ENCODE peak calls at places on chromosome 13, in six cellular contexts. S, C, M, I, F and U are unnamed samples.
A peak's percentile ranks its signal among the peaks of the same experiment; 100 is the strongest.

GRCh38 chr13:52395704-52396103 is 10.3 kb downstream of the THSD1 start:
- DNase-seq in S (no peak), C (no peak), M (no peak), I (no peak), F (no peak), U (no peak)

GRCh38 chr13:32471187-32471922 is 43.4 kb upstream of the N4BP2L1 start:
- DNase-seq in S (no peak), C (peak; percentile 74), M (no peak), I (peak; percentile 76), F (no peak), U (peak; percentile 71)

GRCh38 chr13:23934481-23934880 is 37.2 kb upstream of the C1QTNF9B start:
- DNase-seq in S (peak; percentile 54), C (peak; percentile 45), M (no peak), I (no peak), F (no peak), U (no peak)

GRCh38 chr13:41613984-41614581 is 156.7 kb downstream of the RGCC start:
- DNase-seq in S (peak; percentile 92), C (peak; percentile 95), M (peak; percentile 33), I (no peak), F (peak; percentile 46), U (peak; percentile 97)

GRCh38 chr13:43087960-43088580 is 64.7 kb downstream of the DNAJC15 start:
- DNase-seq in S (peak; percentile 34), C (no peak), M (no peak), I (no peak), F (no peak), U (peak; percentile 75)

GRCh38 chr13:97386832-97387486 is 47.0 kb upstream of the RAP2A start:
- DNase-seq in S (no peak), C (peak; percentile 5), M (no peak), I (no peak), F (peak; percentile 45), U (no peak)

GRCh38 chr13:99911069-99911964 is 60.2 kb downstream of the ZIC5 start:
- DNase-seq in S (no peak), C (no peak), M (no peak), I (no peak), F (no peak), U (no peak)

GRCh38 chr13:50365683-50366391 is 350.6 kb downstream of the KCNRG start:
- DNase-seq in S (no peak), C (peak; percentile 13), M (peak; percentile 13), I (no peak), F (no peak), U (no peak)

GRCh38 chr13:32902898-32903297 is 113.3 kb upstream of the KL start:
- DNase-seq in S (peak; percentile 49), C (peak; percentile 81), M (no peak), I (no peak), F (peak; percentile 21), U (no peak)

GRCh38 chr13:90576067-90576466 is 771.4 kb upstream of the MIR17HG start:
- DNase-seq in S (no peak), C (no peak), M (no peak), I (no peak), F (no peak), U (no peak)

GRCh38 chr13:99150575-99151370 is 49.9 kb upstream of the UBAC2 start:
- DNase-seq in S (peak; percentile 63), C (peak; percentile 80), M (no peak), I (no peak), F (peak; percentile 24), U (peak; percentile 85)

GRCh38 chr13:88717946-88718345 is 1046.8 kb downstream of the SLITRK5 start:
- DNase-seq in S (no peak), C (no peak), M (no peak), I (no peak), F (no peak), U (no peak)

GRCh38 chr13:52786747-52787146 is 47.1 kb upstream of the CNMD start:
- DNase-seq in S (no peak), C (no peak), M (no peak), I (no peak), F (no peak), U (no peak)

GRCh38 chr13:51674276-51674675 is 90.0 kb downstream of the WDFY2 start:
- DNase-seq in S (no peak), C (no peak), M (peak; percentile 49), I (no peak), F (no peak), U (no peak)

GRCh38 chr13:39202746-39203145 is 164.5 kb downstream of the NHLRC3 start:
- DNase-seq in S (no peak), C (no peak), M (no peak), I (no peak), F (no peak), U (no peak)

GRCh38 chr13:67023088-67023893 is 206.8 kb downstream of the PCDH9 start:
- DNase-seq in S (peak; percentile 96), C (peak; percentile 98), M (no peak), I (no peak), F (no peak), U (peak; percentile 24)

GRCh38 chr13:60583911-60584753 is 187.1 kb downstream of the TDRD3 start:
- DNase-seq in S (peak; percentile 86), C (peak; percentile 94), M (no peak), I (no peak), F (peak; percentile 14), U (peak; percentile 73)

GRCh38 chr13:46015374-46015773 is 37.2 kb downstream of the ZC3H13 start:
- DNase-seq in S (no peak), C (peak; percentile 12), M (no peak), I (no peak), F (no peak), U (peak; percentile 39)

GRCh38 chr13:98471895-98472294 is 105.0 kb downstream of the STK24 start:
- DNase-seq in S (no peak), C (no peak), M (no peak), I (no peak), F (no peak), U (no peak)

DNA sequence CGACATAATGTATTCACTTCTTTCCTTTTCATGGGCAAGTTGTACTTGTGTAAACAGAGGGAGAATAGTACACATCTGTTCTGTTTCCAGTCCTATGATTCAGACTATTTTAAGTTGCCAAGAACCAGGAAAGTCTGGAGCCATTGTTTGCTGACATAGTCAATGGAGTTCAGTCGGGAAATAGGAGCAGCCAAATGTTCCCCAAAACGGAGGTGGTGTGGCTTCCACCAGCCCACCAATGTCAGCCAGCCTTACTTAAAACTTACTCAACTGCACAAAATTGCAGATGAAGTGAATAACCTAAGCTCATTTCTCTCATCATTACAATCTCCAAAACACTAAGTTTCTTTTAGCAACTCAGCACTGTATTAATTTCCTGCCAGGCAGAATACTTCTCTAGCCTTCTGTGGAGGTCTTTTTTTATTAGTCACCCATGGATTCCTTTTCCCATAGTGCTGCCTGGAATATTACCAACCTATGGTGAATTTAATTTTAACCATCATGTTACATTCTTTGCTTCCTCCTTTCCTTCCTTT is 22.3 kb upstream of the CSNK1A1L start:
- DNase-seq in S (peak; percentile 95), C (peak; percentile 98), M (no peak), I (no peak), F (no peak), U (peak; percentile 68)
- H3K4me3 ChIP-seq in S (no peak overlapping the region), C (no peak overlapping the region), M (no peak overlapping the region), I (no peak overlapping the region), F (no peak overlapping the region), U (no peak overlapping the region)

GRCh38 chr13:113547248-113547971 is 37.1 kb upstream of the TFDP1 start:
- DNase-seq in S (peak; percentile 68), C (peak; percentile 84), M (no peak), I (no peak), F (no peak), U (peak; percentile 30)

GRCh38 chr13:113545455-113545930 is 39.1 kb upstream of the TFDP1 start:
- DNase-seq in S (peak; percentile 29), C (peak; percentile 37), M (no peak), I (no peak), F (no peak), U (peak; percentile 65)

GRCh38 chr13:113545931-113546516 is 38.5 kb upstream of the TFDP1 start:
- DNase-seq in S (no peak), C (no peak), M (no peak), I (no peak), F (no peak), U (no peak)

GRCh38 chr13:113548171-113548641 is 36.3 kb upstream of the TFDP1 start:
- DNase-seq in S (peak; percentile 75), C (peak; percentile 85), M (no peak), I (no peak), F (no peak), U (peak; percentile 62)

DNA sequence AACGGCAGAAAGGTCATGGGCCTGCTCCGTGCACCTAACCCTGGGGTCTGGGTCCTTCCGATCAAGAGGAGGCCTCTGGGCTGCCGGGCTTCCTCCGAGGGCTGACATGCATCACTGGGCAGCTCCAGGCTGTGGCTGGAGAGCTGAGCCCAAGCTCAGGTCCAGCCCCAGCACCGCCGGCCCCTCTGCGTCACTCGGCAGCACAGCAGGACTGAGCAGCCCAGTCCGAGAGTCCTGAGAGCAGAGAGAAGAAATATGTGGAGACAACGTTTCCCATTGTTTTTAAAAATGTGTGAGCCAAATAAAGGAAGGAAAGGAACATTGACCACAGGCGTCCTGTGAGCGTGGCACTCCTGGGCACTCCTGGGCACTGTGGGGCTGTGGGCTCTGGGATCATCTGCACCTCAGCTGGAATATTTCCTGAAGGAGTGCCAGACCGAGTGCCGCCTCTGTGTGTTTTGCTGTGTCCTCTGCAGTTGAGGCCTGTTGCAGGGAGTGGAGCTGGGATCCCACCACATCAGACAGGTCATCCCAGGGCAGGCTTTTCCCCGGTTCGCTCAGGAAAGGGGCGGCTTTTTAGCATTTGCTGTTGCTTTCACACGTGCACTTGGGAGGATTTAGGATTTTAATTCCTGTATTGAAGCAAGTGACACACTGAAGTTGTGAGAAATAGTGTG is 37.8 kb upstream of the TFDP1 start:
- DNase-seq in S (peak; percentile 64), C (no peak), M (no peak), I (no peak), F (no peak), U (peak; percentile 29)
- H3K4me3 ChIP-seq in S (no peak overlapping the region), C (no peak overlapping the region), M (no peak overlapping the region), I (no peak overlapping the region), F (no peak overlapping the region), U (no peak overlapping the region)

GRCh38 chr13:110302986-110303385 is 4.0 kb downstream of the COL4A1 start:
- DNase-seq in S (no peak), C (no peak), M (no peak), I (no peak), F (no peak), U (no peak)

GRCh38 chr13:110303644-110304043 is 3.3 kb downstream of the COL4A1 start:
- DNase-seq in S (no peak), C (no peak), M (no peak), I (no peak), F (no peak), U (no peak)

GRCh38 chr13:110301606-110302131 is 5.3 kb downstream of the COL4A1 start:
- DNase-seq in S (peak; percentile 56), C (peak; percentile 83), M (peak; percentile 58), I (no peak), F (no peak), U (peak; percentile 89)

GRCh38 chr13:110301083-110301482 is 5.9 kb downstream of the COL4A1 start:
- DNase-seq in S (no peak), C (no peak), M (no peak), I (no peak), F (no peak), U (no peak)

GRCh38 chr13:110302154-110302553 is 4.8 kb downstream of the COL4A1 start:
- DNase-seq in S (no peak), C (no peak), M (no peak), I (no peak), F (no peak), U (no peak)
- H3K4me3 ChIP-seq in S (no peak overlapping the region), C (no peak overlapping the region), M (no peak overlapping the region), I (no peak overlapping the region), F (no peak overlapping the region), U (peak overlapping the region; percentile 31)

GRCh38 chr13:108495686-108496363 is 133.6 kb upstream of the MYO16 start:
- DNase-seq in S (peak; percentile 39), C (peak; percentile 18), M (peak; percentile 21), I (peak; percentile 28), F (no peak), U (no peak)

GRCh38 chr13:108496364-108497215 is 132.8 kb upstream of the MYO16 start:
- DNase-seq in S (peak; percentile 23), C (peak; percentile 12), M (peak; percentile 5), I (peak; percentile 23), F (no peak), U (no peak)

GRCh38 chr13:108494991-108495661 is 134.3 kb upstream of the MYO16 start:
- DNase-seq in S (peak; percentile 26), C (no peak), M (peak; percentile 7), I (no peak), F (no peak), U (no peak)
- H3K4me3 ChIP-seq in S (peak overlapping the region; percentile 25), C (no peak overlapping the region), M (peak overlapping the region; percentile 29), I (peak overlapping the region; percentile 45), F (no peak overlapping the region), U (no peak overlapping the region)